ENCODE peak calls at places on chromosomes 7 and 10, in four cellular contexts. One of them, this sample, is unnamed.

GRCh38 chr7:92641921-92642511 is 51.8 kb upstream of the FAM133B start:
- DNase-seq in activated CD4-positive, alpha-beta T cell treated with anti-CD3 and anti-CD28 coated beads, Interleukin-2, amount 50 U/mL, for 24 hours: peak
- DNase-seq in GM12865: peak
- DNase-seq in substantia nigra: no peak
- DNase-seq in this sample: peak

GRCh38 chr7:6306471-6306870 is 34.0 kb upstream of the CYTH3 start:
- DNase-seq in GM12865: no peak
- DNase-seq in activated CD4-positive, alpha-beta T cell treated with anti-CD3 and anti-CD28 coated beads, Interleukin-2, amount 50 U/mL, for 24 hours: no peak
- DNase-seq in substantia nigra: no peak
- DNase-seq in this sample: peak

GRCh38 chr10:26503911-26504310 is 65.8 kb downstream of the APBB1IP start:
- DNase-seq in activated CD4-positive, alpha-beta T cell treated with anti-CD3 and anti-CD28 coated beads, Interleukin-2, amount 50 U/mL, for 24 hours: no peak
- DNase-seq in GM12865: peak
- DNase-seq in substantia nigra: no peak
- DNase-seq in this sample: no peak

GRCh38 chr10:5518143-5518542 is 6.6 kb upstream of the CALML3 start:
- DNase-seq in GM12865: no peak
- DNase-seq in activated CD4-positive, alpha-beta T cell treated with anti-CD3 and anti-CD28 coated beads, Interleukin-2, amount 50 U/mL, for 24 hours: no peak
- DNase-seq in substantia nigra: no peak
- DNase-seq in this sample: no peak

GRCh38 chr10:15433850-15434537 is 62.9 kb upstream of the FAM171A1 start:
- DNase-seq in substantia nigra: peak
- DNase-seq in GM12865: peak
- DNase-seq in activated CD4-positive, alpha-beta T cell treated with anti-CD3 and anti-CD28 coated beads, Interleukin-2, amount 50 U/mL, for 24 hours: peak
- DNase-seq in this sample: peak

GRCh38 chr10:61588770-61589211 is 73.9 kb upstream of the CABCOCO1 start:
- DNase-seq in GM12865: no peak
- DNase-seq in activated CD4-positive, alpha-beta T cell treated with anti-CD3 and anti-CD28 coated beads, Interleukin-2, amount 50 U/mL, for 24 hours: no peak
- DNase-seq in substantia nigra: no peak
- DNase-seq in this sample: no peak

GRCh38 chr7:90961037-90961725 is 303.1 kb upstream of the FZD1 start:
- DNase-seq in GM12865: no peak
- DNase-seq in activated CD4-positive, alpha-beta T cell treated with anti-CD3 and anti-CD28 coated beads, Interleukin-2, amount 50 U/mL, for 24 hours: no peak
- DNase-seq in substantia nigra: no peak
- DNase-seq in this sample: no peak

GRCh38 chr10:52128056-52128683 is 185.9 kb upstream of the DKK1 start:
- DNase-seq in GM12865: no peak
- DNase-seq in activated CD4-positive, alpha-beta T cell treated with anti-CD3 and anti-CD28 coated beads, Interleukin-2, amount 50 U/mL, for 24 hours: no peak
- DNase-seq in substantia nigra: no peak
- DNase-seq in this sample: no peak

GRCh38 chr7:108009873-108010272 is 6.9 kb upstream of the LAMB1 start:
- DNase-seq in GM12865: no peak
- DNase-seq in activated CD4-positive, alpha-beta T cell treated with anti-CD3 and anti-CD28 coated beads, Interleukin-2, amount 50 U/mL, for 24 hours: no peak
- DNase-seq in substantia nigra: no peak
- DNase-seq in this sample: no peak

GRCh38 chr7:142152076-142152475 is 40.6 kb downstream of the MGAM2 start:
- DNase-seq in activated CD4-positive, alpha-beta T cell treated with anti-CD3 and anti-CD28 coated beads, Interleukin-2, amount 50 U/mL, for 24 hours: no peak
- DNase-seq in substantia nigra: no peak
- DNase-seq in GM12865: peak
- DNase-seq in this sample: no peak

GRCh38 chr7:114405427-114405826 is 9.2 kb upstream of the FOXP2 start:
- DNase-seq in GM12865: peak
- DNase-seq in activated CD4-positive, alpha-beta T cell treated with anti-CD3 and anti-CD28 coated beads, Interleukin-2, amount 50 U/mL, for 24 hours: no peak
- DNase-seq in substantia nigra: no peak
- DNase-seq in this sample: peak

GRCh38 chr10:22677333-22677732 is 37.0 kb downstream of the PIP4K2A start:
- DNase-seq in activated CD4-positive, alpha-beta T cell treated with anti-CD3 and anti-CD28 coated beads, Interleukin-2, amount 50 U/mL, for 24 hours: no peak
- DNase-seq in GM12865: no peak
- DNase-seq in substantia nigra: no peak
- DNase-seq in this sample: no peak

GRCh38 chr7:121605297-121605640 is 209.2 kb upstream of the FAM3C start:
- DNase-seq in activated CD4-positive, alpha-beta T cell treated with anti-CD3 and anti-CD28 coated beads, Interleukin-2, amount 50 U/mL, for 24 hours: no peak
- DNase-seq in GM12865: no peak
- DNase-seq in substantia nigra: no peak
- DNase-seq in this sample: no peak

GRCh38 chr7:83807770-83808169 is 158.8 kb upstream of the SEMA3E start:
- DNase-seq in substantia nigra: no peak
- DNase-seq in GM12865: no peak
- DNase-seq in activated CD4-positive, alpha-beta T cell treated with anti-CD3 and anti-CD28 coated beads, Interleukin-2, amount 50 U/mL, for 24 hours: no peak
- DNase-seq in this sample: no peak

GRCh38 chr7:30159698-30160143 is 24.9 kb downstream of the MTURN start:
- DNase-seq in activated CD4-positive, alpha-beta T cell treated with anti-CD3 and anti-CD28 coated beads, Interleukin-2, amount 50 U/mL, for 24 hours: no peak
- DNase-seq in substantia nigra: peak
- DNase-seq in GM12865: peak
- DNase-seq in this sample: peak

GRCh38 chr10:25547391-25547790 is 372.6 kb downstream of the GPR158 start:
- DNase-seq in substantia nigra: no peak
- DNase-seq in GM12865: no peak
- DNase-seq in activated CD4-positive, alpha-beta T cell treated with anti-CD3 and anti-CD28 coated beads, Interleukin-2, amount 50 U/mL, for 24 hours: no peak
- DNase-seq in this sample: no peak

GRCh38 chr7:14841086-14841485 is 61.5 kb downstream of the DGKB start:
- DNase-seq in GM12865: no peak
- DNase-seq in substantia nigra: no peak
- DNase-seq in activated CD4-positive, alpha-beta T cell treated with anti-CD3 and anti-CD28 coated beads, Interleukin-2, amount 50 U/mL, for 24 hours: no peak
- DNase-seq in this sample: no peak

GRCh38 chr10:92691042-92691590 is 1.4 kb downstream of the HHEX start:
- DNase-seq in activated CD4-positive, alpha-beta T cell treated with anti-CD3 and anti-CD28 coated beads, Interleukin-2, amount 50 U/mL, for 24 hours: no peak
- DNase-seq in substantia nigra: no peak
- DNase-seq in GM12865: no peak
- DNase-seq in this sample: no peak

GRCh38 chr7:24828871-24829661 is 71.8 kb upstream of the GSDME start:
- DNase-seq in GM12865: no peak
- DNase-seq in substantia nigra: no peak
- DNase-seq in activated CD4-positive, alpha-beta T cell treated with anti-CD3 and anti-CD28 coated beads, Interleukin-2, amount 50 U/mL, for 24 hours: no peak
- DNase-seq in this sample: no peak

GRCh38 chr10:126065751-126066150 is 169.4 kb downstream of the FANK1 start:
- DNase-seq in GM12865: no peak
- DNase-seq in activated CD4-positive, alpha-beta T cell treated with anti-CD3 and anti-CD28 coated beads, Interleukin-2, amount 50 U/mL, for 24 hours: no peak
- DNase-seq in substantia nigra: no peak
- DNase-seq in this sample: no peak

GRCh38 chr7:16975712-16976111 is 93.9 kb upstream of the AGR3 start:
- DNase-seq in activated CD4-positive, alpha-beta T cell treated with anti-CD3 and anti-CD28 coated beads, Interleukin-2, amount 50 U/mL, for 24 hours: no peak
- DNase-seq in GM12865: no peak
- DNase-seq in substantia nigra: no peak
- DNase-seq in this sample: no peak

GRCh38 chr10:72292223-72292691 is 18.5 kb downstream of the DDIT4 start:
- DNase-seq in GM12865: peak
- DNase-seq in substantia nigra: no peak
- DNase-seq in activated CD4-positive, alpha-beta T cell treated with anti-CD3 and anti-CD28 coated beads, Interleukin-2, amount 50 U/mL, for 24 hours: no peak
- DNase-seq in this sample: no peak

GRCh38 chr10:24953350-24954074 is 1.1 kb upstream of the PRTFDC1 start:
- DNase-seq in substantia nigra: no peak
- DNase-seq in GM12865: no peak
- DNase-seq in activated CD4-positive, alpha-beta T cell treated with anti-CD3 and anti-CD28 coated beads, Interleukin-2, amount 50 U/mL, for 24 hours: no peak
- DNase-seq in this sample: peak

GRCh38 chr10:86585037-86585725 is 63.6 kb upstream of the WAPL start:
- DNase-seq in activated CD4-positive, alpha-beta T cell treated with anti-CD3 and anti-CD28 coated beads, Interleukin-2, amount 50 U/mL, for 24 hours: peak
- DNase-seq in GM12865: peak
- DNase-seq in substantia nigra: peak
- DNase-seq in this sample: peak

GRCh38 chr10:6067457-6067856 is 5.3 kb upstream of the IL2RA start:
- DNase-seq in GM12865: no peak
- DNase-seq in substantia nigra: no peak
- DNase-seq in activated CD4-positive, alpha-beta T cell treated with anti-CD3 and anti-CD28 coated beads, Interleukin-2, amount 50 U/mL, for 24 hours: no peak
- DNase-seq in this sample: no peak

GRCh38 chr7:122055072-122055471 is 89.0 kb downstream of the AASS start:
- DNase-seq in substantia nigra: no peak
- DNase-seq in activated CD4-positive, alpha-beta T cell treated with anti-CD3 and anti-CD28 coated beads, Interleukin-2, amount 50 U/mL, for 24 hours: no peak
- DNase-seq in GM12865: no peak
- DNase-seq in this sample: no peak

GRCh38 chr7:5396542-5396941 is 27.1 kb downstream of the TNRC18 start:
- DNase-seq in activated CD4-positive, alpha-beta T cell treated with anti-CD3 and anti-CD28 coated beads, Interleukin-2, amount 50 U/mL, for 24 hours: peak
- DNase-seq in substantia nigra: peak
- DNase-seq in GM12865: peak
- DNase-seq in this sample: peak

GRCh38 chr10:13291821-13292773 is 7.8 kb downstream of the PHYH start:
- DNase-seq in GM12865: no peak
- DNase-seq in activated CD4-positive, alpha-beta T cell treated with anti-CD3 and anti-CD28 coated beads, Interleukin-2, amount 50 U/mL, for 24 hours: no peak
- DNase-seq in substantia nigra: no peak
- DNase-seq in this sample: no peak

GRCh38 chr7:109579876-109580275 is 1010.2 kb downstream of the DNAJB9 start:
- DNase-seq in substantia nigra: no peak
- DNase-seq in GM12865: no peak
- DNase-seq in activated CD4-positive, alpha-beta T cell treated with anti-CD3 and anti-CD28 coated beads, Interleukin-2, amount 50 U/mL, for 24 hours: no peak
- DNase-seq in this sample: no peak

GRCh38 chr7:135159359-135160087 is 11.0 kb downstream of the CYREN start:
- DNase-seq in GM12865: no peak
- DNase-seq in substantia nigra: no peak
- DNase-seq in activated CD4-positive, alpha-beta T cell treated with anti-CD3 and anti-CD28 coated beads, Interleukin-2, amount 50 U/mL, for 24 hours: no peak
- DNase-seq in this sample: no peak

GRCh38 chr7:65325793-65326432 is 47.7 kb upstream of the ZNF92 start:
- DNase-seq in activated CD4-positive, alpha-beta T cell treated with anti-CD3 and anti-CD28 coated beads, Interleukin-2, amount 50 U/mL, for 24 hours: no peak
- DNase-seq in GM12865: no peak
- DNase-seq in substantia nigra: no peak
- DNase-seq in this sample: no peak

GRCh38 chr7:21611129-21611528 is 68.3 kb downstream of the DNAH11 start:
- DNase-seq in activated CD4-positive, alpha-beta T cell treated with anti-CD3 and anti-CD28 coated beads, Interleukin-2, amount 50 U/mL, for 24 hours: no peak
- DNase-seq in substantia nigra: no peak
- DNase-seq in GM12865: no peak
- DNase-seq in this sample: no peak

GRCh38 chr10:97932932-97933530 is 83.4 kb downstream of the GOLGA7B start:
- DNase-seq in GM12865: no peak
- DNase-seq in substantia nigra: no peak
- DNase-seq in activated CD4-positive, alpha-beta T cell treated with anti-CD3 and anti-CD28 coated beads, Interleukin-2, amount 50 U/mL, for 24 hours: no peak
- DNase-seq in this sample: no peak

GRCh38 chr7:155851892-155852291 is 39.6 kb upstream of the SHH start:
- DNase-seq in activated CD4-positive, alpha-beta T cell treated with anti-CD3 and anti-CD28 coated beads, Interleukin-2, amount 50 U/mL, for 24 hours: no peak
- DNase-seq in GM12865: no peak
- DNase-seq in substantia nigra: no peak
- DNase-seq in this sample: no peak

GRCh38 chr7:27165089-27165654 is at the start of gene HOXA9:
- DNase-seq in substantia nigra: no peak
- DNase-seq in activated CD4-positive, alpha-beta T cell treated with anti-CD3 and anti-CD28 coated beads, Interleukin-2, amount 50 U/mL, for 24 hours: no peak
- DNase-seq in GM12865: no peak
- DNase-seq in this sample: peak

GRCh38 chr10:112899396-112900065 is 50.5 kb upstream of the TCF7L2 start:
- DNase-seq in GM12865: no peak
- DNase-seq in activated CD4-positive, alpha-beta T cell treated with anti-CD3 and anti-CD28 coated beads, Interleukin-2, amount 50 U/mL, for 24 hours: no peak
- DNase-seq in substantia nigra: no peak
- DNase-seq in this sample: no peak